ENCODE peak calls at places on chromosomes 1 and 21, in eight cellular contexts. One of them, this sample, is unnamed.

GRCh38 chr1:83546863-83547262 is 452.1 kb downstream of the TTLL7 start:
- DNase-seq in body of pancreas: no peak
- DNase-seq in ovary: no peak
- DNase-seq in lower lobe of right lung: no peak
- DNase-seq in pancreas: no peak
- DNase-seq in IMR-90: no peak
- DNase-seq in left ventricle myocardium inferior: no peak
- DNase-seq in stomach: no peak
- DNase-seq in this sample: no peak

GRCh38 chr1:18119978-18120377 is 12.4 kb downstream of the IGSF21 start:
- DNase-seq in lower lobe of right lung: no peak
- DNase-seq in IMR-90: no peak
- DNase-seq in pancreas: no peak
- DNase-seq in body of pancreas: no peak
- DNase-seq in left ventricle myocardium inferior: no peak
- DNase-seq in ovary: no peak
- DNase-seq in stomach: no peak
- DNase-seq in this sample: no peak

GRCh38 chr21:26554365-26554764 is 18.7 kb downstream of the CYYR1 start:
- DNase-seq in IMR-90: no peak
- DNase-seq in ovary: no peak
- DNase-seq in lower lobe of right lung: no peak
- DNase-seq in stomach: no peak
- DNase-seq in body of pancreas: peak; percentile 2
- DNase-seq in left ventricle myocardium inferior: no peak
- DNase-seq in pancreas: no peak
- DNase-seq in this sample: no peak

GRCh38 chr1:203536981-203537455 is 43.1 kb downstream of the OPTC start:
- DNase-seq in lower lobe of right lung: peak; percentile 50
- DNase-seq in ovary: no peak
- DNase-seq in pancreas: peak; percentile 79
- DNase-seq in IMR-90: peak; percentile 89
- DNase-seq in left ventricle myocardium inferior: no peak
- DNase-seq in body of pancreas: peak; percentile 65
- DNase-seq in stomach: peak; percentile 79
- DNase-seq in this sample: no peak

GRCh38 chr1:53051676-53052075 is 10.3 kb upstream of the PODN start:
- DNase-seq in stomach: no peak
- DNase-seq in left ventricle myocardium inferior: no peak
- DNase-seq in pancreas: no peak
- DNase-seq in IMR-90: no peak
- DNase-seq in ovary: no peak
- DNase-seq in lower lobe of right lung: no peak
- DNase-seq in body of pancreas: no peak
- DNase-seq in this sample: no peak

GRCh38 chr1:109444376-109444775 is 18.1 kb upstream of the PSMA5 start:
- DNase-seq in ovary: no peak
- DNase-seq in left ventricle myocardium inferior: no peak
- DNase-seq in lower lobe of right lung: no peak
- DNase-seq in stomach: no peak
- DNase-seq in IMR-90: peak; percentile 15
- DNase-seq in pancreas: no peak
- DNase-seq in body of pancreas: no peak
- DNase-seq in this sample: no peak

GRCh38 chr1:160550572-160551034 is 27.5 kb upstream of the SLAMF6 start:
- DNase-seq in IMR-90: no peak
- DNase-seq in body of pancreas: no peak
- DNase-seq in stomach: no peak
- DNase-seq in ovary: no peak
- DNase-seq in lower lobe of right lung: peak; percentile 62
- DNase-seq in left ventricle myocardium inferior: no peak
- DNase-seq in pancreas: no peak
- DNase-seq in this sample: no peak

GRCh38 chr1:13817906-13818305 is 117.9 kb downstream of the PRDM2 start:
- DNase-seq in left ventricle myocardium inferior: no peak
- DNase-seq in IMR-90: no peak
- DNase-seq in lower lobe of right lung: no peak
- DNase-seq in ovary: no peak
- DNase-seq in pancreas: no peak
- DNase-seq in body of pancreas: no peak
- DNase-seq in stomach: no peak
- DNase-seq in this sample: no peak

GRCh38 chr1:21184266-21184665 is 7.6 kb upstream of the EIF4G3 start:
- DNase-seq in IMR-90: no peak
- DNase-seq in stomach: no peak
- DNase-seq in pancreas: no peak
- DNase-seq in body of pancreas: peak; percentile 15
- DNase-seq in lower lobe of right lung: no peak
- DNase-seq in ovary: no peak
- DNase-seq in left ventricle myocardium inferior: no peak
- DNase-seq in this sample: no peak

GRCh38 chr1:36350659-36351171 is 27.3 kb upstream of the EVA1B start:
- DNase-seq in ovary: no peak
- DNase-seq in stomach: no peak
- DNase-seq in body of pancreas: no peak
- DNase-seq in left ventricle myocardium inferior: no peak
- DNase-seq in IMR-90: peak; percentile 80
- DNase-seq in lower lobe of right lung: peak; percentile 66
- DNase-seq in pancreas: no peak
- DNase-seq in this sample: no peak

GRCh38 chr1:55898191-55898590 is 681.2 kb downstream of the PLPP3 start:
- DNase-seq in stomach: no peak
- DNase-seq in ovary: no peak
- DNase-seq in left ventricle myocardium inferior: no peak
- DNase-seq in pancreas: no peak
- DNase-seq in body of pancreas: no peak
- DNase-seq in lower lobe of right lung: no peak
- DNase-seq in IMR-90: peak; percentile 89
- DNase-seq in this sample: no peak

GRCh38 chr1:219020386-219020785 is 153.3 kb upstream of the LYPLAL1 start:
- DNase-seq in left ventricle myocardium inferior: no peak
- DNase-seq in body of pancreas: no peak
- DNase-seq in lower lobe of right lung: no peak
- DNase-seq in ovary: no peak
- DNase-seq in stomach: no peak
- DNase-seq in IMR-90: no peak
- DNase-seq in pancreas: no peak
- DNase-seq in this sample: no peak

GRCh38 chr1:230143534-230143933 is 76.5 kb downstream of the GALNT2 start:
- DNase-seq in IMR-90: no peak
- DNase-seq in left ventricle myocardium inferior: no peak
- DNase-seq in lower lobe of right lung: no peak
- DNase-seq in body of pancreas: no peak
- DNase-seq in ovary: no peak
- DNase-seq in stomach: no peak
- DNase-seq in pancreas: no peak
- DNase-seq in this sample: peak; percentile 45

DNA sequence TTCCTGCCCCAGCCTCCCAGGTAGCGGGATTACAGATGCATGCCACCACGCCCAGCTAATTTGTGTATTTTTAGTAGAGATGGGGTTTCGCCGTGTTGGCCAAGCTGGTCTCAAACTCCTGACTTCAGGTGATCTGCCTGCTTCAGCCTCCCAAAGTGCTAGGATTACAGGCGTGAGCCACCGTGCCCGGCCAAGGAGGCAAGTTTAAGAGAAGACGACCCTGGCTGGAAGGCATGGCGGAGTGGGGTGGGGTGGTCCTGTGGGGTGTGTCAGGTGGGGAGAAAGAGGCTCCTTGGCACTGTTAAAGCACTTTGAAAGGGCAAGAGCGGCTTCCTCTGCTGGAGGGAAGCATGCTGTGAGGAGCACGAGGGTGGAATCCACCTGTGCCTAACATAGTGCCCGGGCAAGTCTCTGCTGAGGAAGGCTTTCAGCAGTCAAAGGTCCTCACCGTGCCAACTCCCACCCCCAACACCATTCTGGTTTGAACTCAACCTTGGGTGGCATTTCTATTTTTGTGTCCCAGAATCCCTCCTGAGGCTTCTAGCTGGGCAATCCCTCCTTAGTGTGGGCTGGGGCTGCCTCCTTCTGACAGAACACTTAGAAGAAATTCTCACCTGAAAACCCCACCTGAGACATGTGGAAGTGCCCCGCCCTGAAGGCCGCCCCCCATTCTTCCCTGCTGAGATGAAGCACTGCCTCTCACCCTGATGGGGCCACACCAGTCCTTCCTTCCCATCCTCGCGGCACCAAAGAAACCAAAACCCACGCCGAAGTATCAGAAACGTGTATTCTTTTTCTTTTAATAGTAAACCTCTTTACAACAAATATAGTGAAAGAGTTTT is 37.4 kb downstream of the MEF2D start:
- DNase-seq in left ventricle myocardium inferior: no peak
- DNase-seq in ovary: no peak
- DNase-seq in body of pancreas: no peak
- DNase-seq in stomach: no peak
- DNase-seq in lower lobe of right lung: no peak
- DNase-seq in IMR-90: no peak
- DNase-seq in pancreas: no peak
- DNase-seq in this sample: no peak
- H3K4me3 ChIP-seq in left ventricle myocardium inferior: no peak overlapping the region
- H3K4me3 ChIP-seq in ovary: no peak overlapping the region
- H3K4me3 ChIP-seq in body of pancreas: no peak overlapping the region
- H3K4me3 ChIP-seq in stomach: no peak overlapping the region
- H3K4me3 ChIP-seq in lower lobe of right lung: no peak overlapping the region
- H3K4me3 ChIP-seq in IMR-90: no peak overlapping the region
- H3K4me3 ChIP-seq in pancreas: no peak overlapping the region
- H3K4me3 ChIP-seq in this sample: no peak overlapping the region

GRCh38 chr1:227323164-227323955 is 5.1 kb upstream of the CDC42BPA start:
- DNase-seq in stomach: peak; percentile 88
- DNase-seq in body of pancreas: peak; percentile 36
- DNase-seq in lower lobe of right lung: no peak
- DNase-seq in ovary: no peak
- DNase-seq in left ventricle myocardium inferior: no peak
- DNase-seq in pancreas: peak; percentile 40
- DNase-seq in IMR-90: no peak
- DNase-seq in this sample: no peak
- H3K4me1 ChIP-seq in stomach: peaks cover 26% of the 10 kb centered on the region
- H3K4me1 ChIP-seq in body of pancreas: peaks cover 47% of the 10 kb centered on the region
- H3K4me1 ChIP-seq in lower lobe of right lung: peaks cover 8% of the 10 kb centered on the region
- H3K4me1 ChIP-seq in ovary: no peaks in the 10 kb centered on the region
- H3K4me1 ChIP-seq in left ventricle myocardium inferior: peaks cover 10% of the 10 kb centered on the region
- H3K4me1 ChIP-seq in pancreas: peaks cover 27% of the 10 kb centered on the region
- H3K4me1 ChIP-seq in IMR-90: no peaks in the 10 kb centered on the region
- H3K4me1 ChIP-seq in this sample: no peaks in the 10 kb centered on the region

GRCh38 chr1:235052067-235053008 is 76.3 kb downstream of the TOMM20 start:
- DNase-seq in IMR-90: no peak
- DNase-seq in body of pancreas: no peak
- DNase-seq in pancreas: no peak
- DNase-seq in ovary: no peak
- DNase-seq in left ventricle myocardium inferior: no peak
- DNase-seq in lower lobe of right lung: peak; percentile 43
- DNase-seq in stomach: no peak
- DNase-seq in this sample: no peak

GRCh38 chr1:235057385-235058306 is 71.0 kb downstream of the TOMM20 start:
- DNase-seq in left ventricle myocardium inferior: no peak
- DNase-seq in lower lobe of right lung: peak; percentile 6
- DNase-seq in IMR-90: no peak
- DNase-seq in stomach: no peak
- DNase-seq in pancreas: no peak
- DNase-seq in body of pancreas: no peak
- DNase-seq in ovary: no peak
- DNase-seq in this sample: no peak

GRCh38 chr1:235054466-235054865 is 74.2 kb downstream of the TOMM20 start:
- DNase-seq in lower lobe of right lung: no peak
- DNase-seq in IMR-90: no peak
- DNase-seq in pancreas: no peak
- DNase-seq in stomach: no peak
- DNase-seq in body of pancreas: no peak
- DNase-seq in ovary: no peak
- DNase-seq in left ventricle myocardium inferior: no peak
- DNase-seq in this sample: no peak

GRCh38 chr1:235056937-235057336 is 71.7 kb downstream of the TOMM20 start:
- DNase-seq in IMR-90: no peak
- DNase-seq in stomach: no peak
- DNase-seq in ovary: no peak
- DNase-seq in body of pancreas: no peak
- DNase-seq in pancreas: no peak
- DNase-seq in lower lobe of right lung: peak; percentile 24
- DNase-seq in left ventricle myocardium inferior: no peak
- DNase-seq in this sample: no peak

DNA sequence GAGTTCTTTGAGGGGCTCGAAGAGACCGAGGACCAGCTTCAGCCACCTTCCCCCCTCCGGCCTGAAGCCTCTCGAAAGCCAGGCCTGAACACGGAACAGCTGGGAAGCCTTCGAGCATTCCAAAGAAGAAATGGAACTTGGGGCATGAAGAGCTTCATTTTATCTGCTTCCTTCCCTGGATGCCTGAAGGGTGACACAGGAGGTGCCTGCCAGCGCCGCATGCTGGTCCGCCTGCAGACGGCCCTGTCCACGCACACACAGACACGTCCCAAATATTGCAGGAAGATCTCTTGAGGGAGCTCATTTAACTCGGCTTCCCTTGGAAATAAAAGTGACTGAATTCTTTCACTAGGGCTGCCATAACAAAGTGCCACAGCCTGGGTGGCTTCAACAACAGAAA is 73.7 kb downstream of the TOMM20 start:
- DNase-seq in body of pancreas: no peak
- DNase-seq in left ventricle myocardium inferior: no peak
- DNase-seq in pancreas: no peak
- DNase-seq in ovary: no peak
- DNase-seq in IMR-90: no peak
- DNase-seq in lower lobe of right lung: no peak
- DNase-seq in stomach: no peak
- DNase-seq in this sample: no peak
- TF ChIP-seq CTCF in body of pancreas: no peak
- TF ChIP-seq CTCF in left ventricle myocardium inferior: no peak
- TF ChIP-seq CTCF in pancreas: no peak
- TF ChIP-seq CTCF in ovary: no peak
- TF ChIP-seq CTCF in IMR-90: no peak
- TF ChIP-seq CTCF in lower lobe of right lung: no peak
- TF ChIP-seq CTCF in stomach: no peak
- TF ChIP-seq CTCF in this sample: no peak

DNA sequence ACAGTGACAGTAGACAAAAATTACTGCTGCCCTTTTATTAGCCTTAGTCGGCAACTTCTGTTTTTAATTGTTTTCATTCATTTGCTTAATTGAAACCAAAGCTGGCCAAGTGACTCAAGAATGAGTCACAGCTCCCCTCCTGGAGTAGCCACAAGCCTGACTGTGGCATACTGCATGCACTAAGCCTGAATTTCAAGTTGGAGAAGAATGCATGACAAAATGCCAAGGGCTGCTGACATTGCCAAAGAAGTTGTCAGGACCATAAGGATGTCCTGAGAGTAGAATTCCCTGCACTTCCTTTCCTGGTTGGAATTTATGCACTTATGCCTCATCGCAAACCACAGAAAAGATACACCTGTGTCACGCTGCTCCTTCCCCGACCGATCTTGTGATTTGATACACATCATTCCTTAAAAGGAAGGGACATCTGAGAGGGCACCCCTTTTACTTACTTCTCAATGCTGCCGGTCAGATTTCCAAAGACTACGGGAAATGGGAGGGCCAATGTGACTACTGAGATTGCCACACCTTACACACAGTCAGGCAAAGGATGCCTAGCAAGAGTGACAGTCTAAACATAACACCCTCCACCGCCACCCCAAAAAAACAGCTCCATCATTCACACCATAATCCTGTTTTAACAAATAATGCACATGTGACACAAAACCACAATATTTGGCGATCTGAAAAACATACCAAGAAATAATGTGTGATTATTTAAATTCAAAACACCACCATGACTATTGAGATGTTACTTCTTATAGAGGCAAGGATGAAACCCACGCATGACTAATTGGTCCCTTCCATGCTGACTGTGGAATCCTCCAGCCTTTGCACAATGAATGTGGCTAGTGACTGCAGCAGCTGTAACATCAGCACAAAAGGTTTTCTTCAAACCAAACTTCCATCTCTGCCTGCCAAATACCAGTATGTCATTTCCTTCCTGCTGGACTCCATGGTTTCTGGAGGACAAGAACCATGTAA is 28.2 kb downstream of the VAV3 start:
- DNase-seq in stomach: peak; percentile 78
- DNase-seq in IMR-90: peak; percentile 62
- DNase-seq in lower lobe of right lung: no peak
- DNase-seq in pancreas: peak; percentile 12
- DNase-seq in ovary: no peak
- DNase-seq in left ventricle myocardium inferior: no peak
- DNase-seq in body of pancreas: peak; percentile 45
- DNase-seq in this sample: no peak
- H3K4me3 ChIP-seq in stomach: no peak overlapping the region
- H3K4me3 ChIP-seq in IMR-90: no peak overlapping the region
- H3K4me3 ChIP-seq in lower lobe of right lung: no peak overlapping the region
- H3K4me3 ChIP-seq in pancreas: no peak overlapping the region
- H3K4me3 ChIP-seq in ovary: no peak overlapping the region
- H3K4me3 ChIP-seq in left ventricle myocardium inferior: peak overlapping the region; percentile 5
- H3K4me3 ChIP-seq in body of pancreas: no peak overlapping the region
- H3K4me3 ChIP-seq in this sample: no peak overlapping the region

This sample was measured in cardiac muscle cell.